ENCODE peak calls at places on chromosomes 6 and 20, in five cellular contexts. One of them, this sample, is unnamed.

GRCh38 chr6:25971187-25971811 is 8.7 kb downstream of the TRIM38 start:
- DNase-seq in A549: peak; percentile 61
- DNase-seq in brain microvascular endothelial cell: peak; percentile 86
- DNase-seq in transverse colon: no peak
- DNase-seq in gastrocnemius medialis: peak; percentile 23
- DNase-seq in this sample: no peak

GRCh38 chr20:64119681-64120341 is 12.4 kb upstream of the NPBWR2 start:
- DNase-seq in A549: no peak
- DNase-seq in gastrocnemius medialis: no peak
- DNase-seq in brain microvascular endothelial cell: no peak
- DNase-seq in transverse colon: no peak
- DNase-seq in this sample: no peak

GRCh38 chr6:83247471-83247870 is 54.3 kb downstream of the RWDD2A start:
- DNase-seq in A549: no peak
- DNase-seq in brain microvascular endothelial cell: no peak
- DNase-seq in gastrocnemius medialis: no peak
- DNase-seq in transverse colon: no peak
- DNase-seq in this sample: no peak

GRCh38 chr6:15621203-15622044 is 41.4 kb downstream of the DTNBP1 start:
- DNase-seq in transverse colon: peak; percentile 20
- DNase-seq in gastrocnemius medialis: peak; percentile 40
- DNase-seq in A549: no peak
- DNase-seq in brain microvascular endothelial cell: peak; percentile 11
- DNase-seq in this sample: no peak

GRCh38 chr6:15864033-15864707 is 201.3 kb upstream of the DTNBP1 start:
- DNase-seq in brain microvascular endothelial cell: no peak
- DNase-seq in transverse colon: no peak
- DNase-seq in A549: no peak
- DNase-seq in gastrocnemius medialis: no peak
- DNase-seq in this sample: no peak

GRCh38 chr20:1376007-1376406 is 16.8 kb downstream of the FKBP1A start:
- DNase-seq in brain microvascular endothelial cell: no peak
- DNase-seq in gastrocnemius medialis: no peak
- DNase-seq in A549: no peak
- DNase-seq in transverse colon: no peak
- DNase-seq in this sample: no peak

GRCh38 chr6:33170176-33171095 is 21.8 kb downstream of the COL11A2 start:
- DNase-seq in A549: no peak
- DNase-seq in transverse colon: no peak
- DNase-seq in gastrocnemius medialis: no peak
- DNase-seq in brain microvascular endothelial cell: no peak
- DNase-seq in this sample: no peak

GRCh38 chr6:47352169-47352568 is 42.5 kb upstream of the TNFRSF21 start:
- DNase-seq in A549: peak; percentile 10
- DNase-seq in brain microvascular endothelial cell: peak; percentile 5
- DNase-seq in gastrocnemius medialis: no peak
- DNase-seq in transverse colon: no peak
- DNase-seq in this sample: no peak

GRCh38 chr20:52801628-52802006 is 170.5 kb upstream of the TSHZ2 start:
- DNase-seq in gastrocnemius medialis: no peak
- DNase-seq in brain microvascular endothelial cell: no peak
- DNase-seq in A549: no peak
- DNase-seq in transverse colon: no peak
- DNase-seq in this sample: no peak

GRCh38 chr6:147738089-147738488 is 229.6 kb downstream of the SAMD5 start:
- DNase-seq in gastrocnemius medialis: no peak
- DNase-seq in A549: no peak
- DNase-seq in transverse colon: no peak
- DNase-seq in brain microvascular endothelial cell: no peak
- DNase-seq in this sample: no peak

GRCh38 chr6:33628401-33628964 is 7.4 kb downstream of the ITPR3 start:
- DNase-seq in transverse colon: peak; percentile 64
- DNase-seq in brain microvascular endothelial cell: no peak
- DNase-seq in gastrocnemius medialis: no peak
- DNase-seq in A549: no peak
- DNase-seq in this sample: no peak

GRCh38 chr20:43938932-43939761 is 24.5 kb downstream of the TOX2 start:
- DNase-seq in gastrocnemius medialis: peak; percentile 43
- DNase-seq in brain microvascular endothelial cell: peak; percentile 99
- DNase-seq in transverse colon: peak; percentile 46
- DNase-seq in A549: peak; percentile 81
- DNase-seq in this sample: no peak

GRCh38 chr20:3755814-3756480 is 11.6 kb downstream of the ADISSP start:
- DNase-seq in transverse colon: no peak
- DNase-seq in gastrocnemius medialis: no peak
- DNase-seq in brain microvascular endothelial cell: no peak
- DNase-seq in A549: no peak
- DNase-seq in this sample: no peak

GRCh38 chr6:24749292-24749691 is 25.4 kb upstream of the GMNN start:
- DNase-seq in gastrocnemius medialis: no peak
- DNase-seq in brain microvascular endothelial cell: no peak
- DNase-seq in transverse colon: no peak
- DNase-seq in A549: no peak
- DNase-seq in this sample: no peak

GRCh38 chr6:122871079-122871478 is 82.0 kb downstream of the SMPDL3A start:
- DNase-seq in brain microvascular endothelial cell: no peak
- DNase-seq in A549: no peak
- DNase-seq in transverse colon: no peak
- DNase-seq in gastrocnemius medialis: no peak
- DNase-seq in this sample: no peak

GRCh38 chr6:161836643-161837448 is 563.0 kb upstream of the AGPAT4 start:
- DNase-seq in transverse colon: no peak
- DNase-seq in gastrocnemius medialis: no peak
- DNase-seq in A549: peak; percentile 19
- DNase-seq in brain microvascular endothelial cell: no peak
- DNase-seq in this sample: no peak

GRCh38 chr6:38349795-38350194 is 289.9 kb downstream of the BTBD9 start:
- DNase-seq in gastrocnemius medialis: no peak
- DNase-seq in transverse colon: no peak
- DNase-seq in brain microvascular endothelial cell: peak; percentile 53
- DNase-seq in A549: no peak
- DNase-seq in this sample: no peak

GRCh38 chr6:152110878-152111820 is 303.7 kb downstream of the ESR1 start:
- DNase-seq in transverse colon: no peak
- DNase-seq in gastrocnemius medialis: peak; percentile 92
- DNase-seq in A549: no peak
- DNase-seq in brain microvascular endothelial cell: no peak
- DNase-seq in this sample: no peak

GRCh38 chr6:69957990-69958559 is 91.7 kb downstream of the COL19A1 start:
- DNase-seq in brain microvascular endothelial cell: no peak
- DNase-seq in gastrocnemius medialis: no peak
- DNase-seq in transverse colon: no peak
- DNase-seq in A549: no peak
- DNase-seq in this sample: no peak

GRCh38 chr6:106163966-106164877 is 78.1 kb downstream of the PRDM1 start:
- DNase-seq in transverse colon: peak; percentile 46
- DNase-seq in A549: no peak
- DNase-seq in brain microvascular endothelial cell: peak; percentile 29
- DNase-seq in gastrocnemius medialis: peak; percentile 38
- DNase-seq in this sample: no peak

GRCh38 chr20:8414611-8415274 is 282.7 kb downstream of the PLCB1 start:
- DNase-seq in gastrocnemius medialis: no peak
- DNase-seq in transverse colon: no peak
- DNase-seq in brain microvascular endothelial cell: peak; percentile 19
- DNase-seq in A549: no peak
- DNase-seq in this sample: no peak

GRCh38 chr20:40612837-40613236 is 76.2 kb downstream of the MAFB start:
- DNase-seq in transverse colon: no peak
- DNase-seq in brain microvascular endothelial cell: no peak
- DNase-seq in A549: no peak
- DNase-seq in gastrocnemius medialis: no peak
- DNase-seq in this sample: no peak

GRCh38 chr6:43277643-43278523 is 20.2 kb upstream of the SLC22A7 start:
- DNase-seq in gastrocnemius medialis: no peak
- DNase-seq in transverse colon: peak; percentile 89
- DNase-seq in A549: peak; percentile 32
- DNase-seq in brain microvascular endothelial cell: no peak
- DNase-seq in this sample: no peak

GRCh38 chr6:43275782-43276179 is 22.3 kb upstream of the SLC22A7 start:
- DNase-seq in A549: no peak
- DNase-seq in transverse colon: no peak
- DNase-seq in brain microvascular endothelial cell: no peak
- DNase-seq in gastrocnemius medialis: no peak
- DNase-seq in this sample: no peak

GRCh38 chr6:43278524-43279078 is 19.5 kb upstream of the SLC22A7 start:
- DNase-seq in brain microvascular endothelial cell: no peak
- DNase-seq in gastrocnemius medialis: no peak
- DNase-seq in A549: peak; percentile 50
- DNase-seq in transverse colon: peak; percentile 71
- DNase-seq in this sample: no peak

GRCh38 chr6:43276180-43277082 is 21.6 kb upstream of the SLC22A7 start:
- DNase-seq in transverse colon: peak; percentile 75
- DNase-seq in gastrocnemius medialis: no peak
- DNase-seq in A549: no peak
- DNase-seq in brain microvascular endothelial cell: no peak
- DNase-seq in this sample: peak; percentile 66

GRCh38 chr6:43277083-43277642 is 20.9 kb upstream of the SLC22A7 start:
- DNase-seq in brain microvascular endothelial cell: no peak
- DNase-seq in A549: no peak
- DNase-seq in gastrocnemius medialis: no peak
- DNase-seq in transverse colon: no peak
- DNase-seq in this sample: no peak
- H3K27ac ChIP-seq in brain microvascular endothelial cell: no peak overlapping the region
- H3K27ac ChIP-seq in A549: peak overlapping the region; percentile 80
- H3K27ac ChIP-seq in gastrocnemius medialis: no peak overlapping the region
- H3K27ac ChIP-seq in transverse colon: peak overlapping the region; percentile 89
- H3K27ac ChIP-seq in this sample: no peak overlapping the region

GRCh38 chr6:142172758-142173157 is 25.7 kb downstream of the VTA1 start:
- DNase-seq in A549: no peak
- DNase-seq in brain microvascular endothelial cell: no peak
- DNase-seq in gastrocnemius medialis: no peak
- DNase-seq in transverse colon: no peak
- DNase-seq in this sample: no peak

GRCh38 chr6:142171351-142171750 is 24.3 kb downstream of the VTA1 start:
- DNase-seq in transverse colon: no peak
- DNase-seq in brain microvascular endothelial cell: no peak
- DNase-seq in gastrocnemius medialis: no peak
- DNase-seq in A549: no peak
- DNase-seq in this sample: no peak

GRCh38 chr6:142174681-142175080 is 27.6 kb downstream of the VTA1 start:
- DNase-seq in gastrocnemius medialis: no peak
- DNase-seq in A549: no peak
- DNase-seq in transverse colon: no peak
- DNase-seq in brain microvascular endothelial cell: no peak
- DNase-seq in this sample: no peak

GRCh38 chr6:142173980-142174379 is 26.9 kb downstream of the VTA1 start:
- DNase-seq in transverse colon: no peak
- DNase-seq in A549: no peak
- DNase-seq in brain microvascular endothelial cell: no peak
- DNase-seq in gastrocnemius medialis: no peak
- DNase-seq in this sample: no peak
- H3K27ac ChIP-seq in transverse colon: no peak overlapping the region
- H3K27ac ChIP-seq in A549: no peak overlapping the region
- H3K27ac ChIP-seq in brain microvascular endothelial cell: no peak overlapping the region
- H3K27ac ChIP-seq in gastrocnemius medialis: no peak overlapping the region
- H3K27ac ChIP-seq in this sample: no peak overlapping the region

GRCh38 chr6:158409451-158409850 is 97.2 kb downstream of the TULP4 start:
- DNase-seq in gastrocnemius medialis: no peak
- DNase-seq in A549: no peak
- DNase-seq in transverse colon: no peak
- DNase-seq in brain microvascular endothelial cell: peak; percentile 34
- DNase-seq in this sample: no peak
- H3K27ac ChIP-seq in gastrocnemius medialis: no peak overlapping the region
- H3K27ac ChIP-seq in A549: no peak overlapping the region
- H3K27ac ChIP-seq in transverse colon: no peak overlapping the region
- H3K27ac ChIP-seq in brain microvascular endothelial cell: peak overlapping the region; percentile 87
- H3K27ac ChIP-seq in this sample: no peak overlapping the region

DNA sequence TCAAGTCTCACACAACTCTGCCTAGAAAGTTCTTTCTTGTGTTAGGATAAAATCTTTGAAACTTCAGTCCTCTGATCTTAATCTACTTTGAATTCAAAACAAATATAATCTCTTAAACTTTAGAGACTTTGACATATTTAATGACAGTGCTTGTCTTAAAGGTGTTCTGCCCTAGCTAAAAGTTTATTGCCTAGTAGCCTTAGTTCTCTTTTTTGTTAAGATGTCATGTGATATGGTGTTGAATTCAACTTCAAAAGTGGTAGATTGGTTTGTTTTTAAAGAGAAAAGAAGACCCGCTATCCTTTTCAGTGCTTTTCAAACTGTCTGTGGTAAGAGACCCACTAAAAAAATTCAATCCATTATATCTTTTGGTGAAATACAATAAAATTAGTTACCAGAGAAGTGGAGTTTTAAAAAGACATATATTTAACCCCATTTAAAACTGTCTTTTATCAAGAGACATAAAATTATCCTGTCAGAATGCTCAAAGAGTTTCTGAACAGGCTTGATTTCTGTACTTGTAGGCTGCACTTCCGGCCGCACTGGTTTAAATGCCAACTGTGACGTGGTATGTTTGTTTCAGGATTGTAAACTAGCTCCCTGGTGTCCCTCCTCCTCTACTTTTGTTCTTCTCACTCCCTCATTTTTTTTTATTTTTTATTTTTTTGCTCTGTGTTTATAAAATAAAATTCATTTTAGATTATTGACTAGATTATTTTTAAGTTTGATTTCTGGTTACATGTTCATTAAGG is 76.5 kb downstream of the QKI start:
- DNase-seq in A549: peak; percentile 74
- DNase-seq in transverse colon: peak; percentile 74
- DNase-seq in gastrocnemius medialis: peak; percentile 83
- DNase-seq in brain microvascular endothelial cell: peak; percentile 57
- DNase-seq in this sample: peak; percentile 17
- H3K27ac ChIP-seq in A549: peak overlapping the region; percentile 56
- H3K27ac ChIP-seq in transverse colon: peak overlapping the region; percentile 65
- H3K27ac ChIP-seq in gastrocnemius medialis: peak overlapping the region; percentile 79
- H3K27ac ChIP-seq in brain microvascular endothelial cell: no peak overlapping the region
- H3K27ac ChIP-seq in this sample: peak overlapping the region; percentile 11

GRCh38 chr20:59121714-59122376 is 41.8 kb upstream of the ZNF831 start:
- DNase-seq in brain microvascular endothelial cell: no peak
- DNase-seq in transverse colon: no peak
- DNase-seq in gastrocnemius medialis: no peak
- DNase-seq in A549: no peak
- DNase-seq in this sample: peak; percentile 68

GRCh38 chr20:59120919-59121318 is 42.7 kb upstream of the ZNF831 start:
- DNase-seq in A549: no peak
- DNase-seq in brain microvascular endothelial cell: no peak
- DNase-seq in gastrocnemius medialis: no peak
- DNase-seq in transverse colon: no peak
- DNase-seq in this sample: no peak

GRCh38 chr20:59118855-59119254 is 44.8 kb upstream of the ZNF831 start:
- DNase-seq in transverse colon: no peak
- DNase-seq in A549: no peak
- DNase-seq in brain microvascular endothelial cell: no peak
- DNase-seq in gastrocnemius medialis: no peak
- DNase-seq in this sample: no peak

GRCh38 chr20:59122377-59122932 is 41.2 kb upstream of the ZNF831 start:
- DNase-seq in brain microvascular endothelial cell: no peak
- DNase-seq in gastrocnemius medialis: no peak
- DNase-seq in A549: no peak
- DNase-seq in transverse colon: no peak
- DNase-seq in this sample: no peak

DNA sequence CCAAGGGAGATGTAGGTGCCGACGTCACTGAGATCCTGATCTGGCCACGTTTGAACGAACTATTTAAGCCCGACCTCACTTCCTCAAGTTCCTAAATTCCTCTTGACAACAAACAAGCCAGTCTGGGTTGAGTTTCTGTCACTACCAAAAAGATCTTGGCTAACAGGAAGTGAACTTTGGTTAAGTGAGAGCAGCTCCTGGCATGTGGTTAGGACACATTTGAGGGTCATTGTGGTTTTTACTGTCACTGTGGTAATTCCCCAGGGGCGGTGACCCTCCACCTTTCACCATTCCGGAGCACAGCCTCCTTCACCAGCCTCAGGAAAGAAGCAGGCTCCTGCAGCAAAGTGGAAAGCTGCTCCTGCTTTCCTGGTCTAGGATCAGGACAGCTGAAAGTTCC is 43.1 kb upstream of the ZNF831 start:
- DNase-seq in transverse colon: no peak
- DNase-seq in A549: no peak
- DNase-seq in gastrocnemius medialis: no peak
- DNase-seq in brain microvascular endothelial cell: no peak
- DNase-seq in this sample: no peak
- H3K27ac ChIP-seq in transverse colon: no peak overlapping the region
- H3K27ac ChIP-seq in A549: no peak overlapping the region
- H3K27ac ChIP-seq in gastrocnemius medialis: no peak overlapping the region
- H3K27ac ChIP-seq in brain microvascular endothelial cell: no peak overlapping the region
- H3K27ac ChIP-seq in this sample: peak overlapping the region; percentile 94